ENCODE peak calls at places on chromosome 3, in four cellular contexts. T, X, Y and H are unnamed samples.

GRCh38 chr3:73399106-73399505 is 225.6 kb downstream of the PDZRN3 start:
- DNase-seq in T (no peak), X (no peak), Y (no peak), H (no peak)

GRCh38 chr3:179653777-179654117 is 907 bp downstream of the USP13 start:
- DNase-seq in T (peak; percentile 40), X (no peak), Y (no peak), H (peak; percentile 19)

GRCh38 chr3:193791041-193792032 is 198.3 kb downstream of the OPA1 start:
- DNase-seq in T (peak; percentile 70), X (no peak), Y (peak; percentile 22), H (no peak)

GRCh38 chr3:94159062-94159726 is 96.3 kb downstream of the NSUN3 start:
- DNase-seq in T (no peak), X (no peak), Y (no peak), H (peak; percentile 80)

GRCh38 chr3:130950641-130951040 is 56.8 kb downstream of the ATP2C1 start:
- DNase-seq in T (no peak), X (peak; percentile 16), Y (no peak), H (peak; percentile 46)

GRCh38 chr3:169170456-169170855 is 493.1 kb downstream of the MECOM start:
- DNase-seq in T (no peak), X (no peak), Y (no peak), H (no peak)

GRCh38 chr3:16695710-16696109 is 90.5 kb upstream of the DAZL start:
- DNase-seq in T (no peak), X (no peak), Y (no peak), H (no peak)

GRCh38 chr3:167858865-167859264 is 123.3 kb downstream of the SERPINI1 start:
- DNase-seq in T (no peak), X (no peak), Y (no peak), H (no peak)

DNA sequence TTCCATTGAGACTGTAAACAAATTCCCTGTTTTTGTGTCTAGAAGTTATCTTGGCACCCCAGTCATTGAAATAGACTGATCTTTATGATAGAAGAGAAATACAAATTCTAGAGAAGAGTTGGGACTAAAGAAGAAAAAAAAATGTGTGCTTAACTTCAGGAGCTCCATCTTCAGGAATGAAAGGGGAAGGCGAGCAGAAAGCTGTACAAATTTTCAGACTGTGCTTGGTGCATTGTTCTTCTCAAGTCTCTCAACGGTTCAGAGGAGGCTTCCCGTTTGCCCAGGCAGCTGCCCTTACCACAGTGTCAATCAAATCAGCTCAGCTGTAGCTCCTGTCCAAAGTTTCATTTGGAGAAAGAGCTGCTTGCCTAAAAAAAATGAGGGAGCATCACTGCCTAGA is 41.7 kb downstream of the OXSM start:
- DNase-seq in T (no peak), X (no peak), Y (peak; percentile 41), H (peak; percentile 38)
- TF ChIP-seq CTCF in T (no peak), X (peak; percentile 61), Y (peak; percentile 47), H (peak; percentile 61)

GRCh38 chr3:69882560-69882959 is 117.0 kb upstream of the SAMMSON start:
- DNase-seq in T (no peak), X (no peak), Y (no peak), H (no peak)

GRCh38 chr3:69880069-69880640 is 119.4 kb upstream of the SAMMSON start:
- DNase-seq in T (no peak), X (no peak), Y (no peak), H (no peak)

GRCh38 chr3:69878254-69878653 is 121.3 kb upstream of the SAMMSON start:
- DNase-seq in T (no peak), X (no peak), Y (no peak), H (no peak)

GRCh38 chr3:69879051-69879450 is 120.5 kb upstream of the SAMMSON start:
- DNase-seq in T (no peak), X (no peak), Y (no peak), H (no peak)

GRCh38 chr3:69881756-69882428 is 117.6 kb upstream of the SAMMSON start:
- DNase-seq in T (no peak), X (no peak), Y (no peak), H (no peak)
- H3K27ac ChIP-seq in T (no peak overlapping the region), X (no peak overlapping the region), Y (no peak overlapping the region), H (no peak overlapping the region)

GRCh38 chr3:12289562-12289961 is 692 bp downstream of the PPARG start:
- DNase-seq in T (no peak), X (no peak), Y (no peak), H (no peak)
- H3K4me3 ChIP-seq in T (no peak overlapping the region), X (peak overlapping the region; percentile 26), Y (no peak overlapping the region), H (peak overlapping the region; percentile 12)

DNA sequence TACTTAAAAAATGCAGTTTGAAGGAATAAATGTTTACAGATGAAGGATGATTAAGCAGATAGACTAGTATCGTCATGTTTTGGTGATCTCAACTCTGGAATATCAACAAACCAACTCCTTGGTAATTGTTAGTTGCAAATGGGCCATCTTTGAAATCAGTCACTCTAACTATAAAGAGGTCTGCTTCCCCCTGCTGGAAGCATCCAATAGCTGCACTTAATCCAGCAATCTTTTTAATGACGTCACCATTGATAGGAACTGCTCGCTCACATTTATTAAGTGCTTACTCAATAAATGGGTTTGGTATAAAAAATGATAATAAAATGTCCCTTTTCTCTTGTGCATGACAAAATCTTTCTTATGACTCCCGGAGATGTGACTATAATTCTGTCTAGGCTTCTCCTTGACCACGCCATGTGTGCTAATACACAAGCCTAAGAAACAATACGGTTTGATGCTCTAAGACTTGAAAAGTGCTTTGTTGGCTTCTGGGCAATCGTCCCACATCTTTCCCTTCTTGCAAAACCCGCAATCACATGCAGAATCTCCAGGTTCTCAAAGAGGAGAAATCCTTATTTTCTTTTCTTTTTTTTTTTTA is 227.6 kb upstream of the POU1F1 start:
- DNase-seq in T (peak; percentile 58), X (peak; percentile 15), Y (peak; percentile 59), H (peak; percentile 74)
- TF ChIP-seq CTCF in T (peak; percentile 93), X (peak; percentile 67), Y (peak; percentile 56), H (peak; percentile 84)

GRCh38 chr3:29637093-29637492 is 356.2 kb downstream of the RBMS3 start:
- DNase-seq in T (no peak), X (no peak), Y (no peak), H (no peak)
- H3K27ac ChIP-seq in T (no peak overlapping the region), X (no peak overlapping the region), Y (no peak overlapping the region), H (no peak overlapping the region)